ENCODE peak calls at places on chromosome 5, in ten cellular contexts. Y, X, Q, U, R, E, O, S, M and C are unnamed samples.
A peak's percentile ranks its signal among the peaks of the same experiment; 100 is the strongest.

GRCh38 chr5:172658869-172659513 is 17.9 kb downstream of the NEURL1B start:
- DNase-seq in Y (peak; percentile 71), X (peak; percentile 46), Q (peak; percentile 35), U (no peak), R (no peak), E (no peak), O (peak; percentile 92), S (no peak), M (peak; percentile 65), C (peak; percentile 69)

GRCh38 chr5:143685416-143685815 is 126.5 kb upstream of the HMHB1 start:
- DNase-seq in Y (no peak), X (peak; percentile 30), Q (no peak), U (no peak), R (no peak), E (no peak), O (no peak), S (no peak), M (no peak), C (no peak)

GRCh38 chr5:2023196-2023595 is 140.5 kb upstream of the IRX4 start:
- DNase-seq in Y (no peak), X (no peak), Q (no peak), U (no peak), R (no peak), E (no peak), O (no peak), S (no peak), M (no peak), C (no peak)

GRCh38 chr5:113246371-113246870 is 188.4 kb downstream of the TSSK1B start:
- DNase-seq in Y (no peak), X (no peak), Q (peak; percentile 45), U (peak; percentile 36), R (no peak), E (no peak), O (no peak), S (no peak), M (peak; percentile 41), C (no peak)

GRCh38 chr5:134070979-134071849 is 43.3 kb upstream of the TCF7 start:
- DNase-seq in Y (peak; percentile 55), X (no peak), Q (no peak), U (peak; percentile 23), R (no peak), E (peak; percentile 39), O (peak; percentile 64), S (no peak), M (no peak), C (no peak)

GRCh38 chr5:90802695-90803317 is 244.2 kb downstream of the ADGRV1 start:
- DNase-seq in Y (peak; percentile 31), X (peak; percentile 32), Q (peak; percentile 12), U (peak; percentile 34), R (no peak), E (no peak), O (peak; percentile 41), S (peak; percentile 24), M (no peak), C (no peak)

GRCh38 chr5:60163762-60164161 is 270.2 kb upstream of the PDE4D start:
- DNase-seq in Y (no peak), X (no peak), Q (peak; percentile 71), U (no peak), R (no peak), E (no peak), O (no peak), S (no peak), M (no peak), C (no peak)

GRCh38 chr5:140341591-140341990 is 4.8 kb downstream of the HBEGF start:
- DNase-seq in Y (no peak), X (no peak), Q (no peak), U (no peak), R (no peak), E (no peak), O (no peak), S (no peak), M (peak; percentile 32), C (peak; percentile 68)

GRCh38 chr5:113047733-113048652 is 71.4 kb downstream of the DCP2 start:
- DNase-seq in Y (no peak), X (no peak), Q (no peak), U (no peak), R (no peak), E (no peak), O (no peak), S (no peak), M (no peak), C (no peak)

GRCh38 chr5:118597448-118597847 is 390.9 kb downstream of the DTWD2 start:
- DNase-seq in Y (no peak), X (no peak), Q (no peak), U (no peak), R (no peak), E (no peak), O (no peak), S (no peak), M (no peak), C (no peak)

GRCh38 chr5:13250450-13251291 is 693.8 kb downstream of the DNAH5 start:
- DNase-seq in Y (no peak), X (peak; percentile 6), Q (no peak), U (peak; percentile 18), R (no peak), E (no peak), O (no peak), S (peak; percentile 15), M (no peak), C (no peak)

GRCh38 chr5:34996236-34996635 is 51.5 kb downstream of the AGXT2 start:
- DNase-seq in Y (no peak), X (no peak), Q (no peak), U (no peak), R (no peak), E (no peak), O (no peak), S (no peak), M (no peak), C (no peak)

GRCh38 chr5:151589878-151590570 is 1.1 kb downstream of the FAT2 start:
- DNase-seq in Y (no peak), X (no peak), Q (no peak), U (no peak), R (no peak), E (no peak), O (no peak), S (no peak), M (no peak), C (no peak)

GRCh38 chr5:171080151-171080938 is 218.5 kb downstream of the RANBP17 start:
- DNase-seq in Y (no peak), X (no peak), Q (no peak), U (no peak), R (no peak), E (no peak), O (no peak), S (no peak), M (no peak), C (no peak)

GRCh38 chr5:111734597-111734996 is 22.4 kb downstream of the NREP start:
- DNase-seq in Y (no peak), X (no peak), Q (no peak), U (no peak), R (no peak), E (no peak), O (no peak), S (no peak), M (no peak), C (no peak)

GRCh38 chr5:160198148-160198545 is 31.2 kb upstream of the FABP6 start:
- DNase-seq in Y (no peak), X (no peak), Q (no peak), U (no peak), R (no peak), E (no peak), O (no peak), S (no peak), M (no peak), C (no peak)
- H3K4me3 ChIP-seq in Y (no peak overlapping the region), X (no peak overlapping the region), Q (no peak overlapping the region), U (peak overlapping the region; percentile 21), R (no peak overlapping the region), E (no peak overlapping the region), O (no peak overlapping the region), S (no peak overlapping the region), M (no peak overlapping the region), C (no peak overlapping the region)

GRCh38 chr5:44257221-44257620 is 132.0 kb downstream of the FGF10 start:
- DNase-seq in Y (no peak), X (no peak), Q (no peak), U (no peak), R (no peak), E (no peak), O (no peak), S (no peak), M (no peak), C (no peak)

DNA sequence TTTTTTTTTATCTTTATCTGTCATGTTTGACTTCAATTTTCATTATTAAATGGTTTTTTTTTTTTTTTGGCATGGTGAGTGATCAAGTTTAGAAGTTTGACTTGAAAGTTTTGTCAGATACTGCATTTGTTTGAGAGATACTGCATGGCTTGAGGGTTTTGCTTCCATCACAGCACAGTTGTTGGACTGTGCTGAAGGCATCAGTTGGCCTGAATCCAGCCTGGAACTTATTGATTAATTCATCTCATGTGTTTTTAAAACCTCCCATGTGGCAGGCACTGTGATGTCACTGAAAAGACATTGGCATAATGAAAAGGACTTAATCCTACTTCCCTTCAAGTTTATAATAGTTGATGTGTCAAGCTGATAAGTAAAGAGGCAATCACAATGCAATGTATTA is 128.4 kb downstream of the FGF10 start:
- DNase-seq in Y (no peak), X (no peak), Q (no peak), U (no peak), R (no peak), E (no peak), O (no peak), S (no peak), M (no peak), C (no peak)
- TF ChIP-seq CTCF in Y (no peak), X (no peak), Q (no peak), U (no peak), R (no peak), E (no peak), O (no peak), S (no peak), M (no peak), C (no peak)

DNA sequence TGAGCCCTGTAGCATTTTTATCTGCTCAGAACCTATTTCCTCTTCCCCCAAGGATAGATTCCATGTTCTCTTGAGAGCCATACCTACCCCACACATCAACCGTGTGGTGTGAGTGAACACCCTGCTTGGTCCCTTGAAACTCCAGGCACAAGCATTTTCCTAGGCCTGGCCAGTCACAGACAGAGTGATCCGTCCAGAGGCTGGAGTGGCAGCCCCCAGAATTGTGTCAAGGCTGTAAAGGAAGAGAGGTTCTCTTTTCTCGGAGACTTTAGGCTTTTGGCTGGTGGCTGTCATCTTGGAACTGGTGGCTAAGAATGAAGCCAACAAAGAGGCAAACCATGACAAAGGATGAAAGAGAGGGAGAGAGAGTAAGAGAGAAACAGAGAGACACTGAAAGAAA is 66.0 kb downstream of the ARHGEF37 start:
- DNase-seq in Y (no peak), X (no peak), Q (no peak), U (no peak), R (no peak), E (no peak), O (no peak), S (no peak), M (no peak), C (no peak)
- H3K4me3 ChIP-seq in Y (no peak overlapping the region), X (no peak overlapping the region), Q (no peak overlapping the region), U (no peak overlapping the region), R (no peak overlapping the region), E (no peak overlapping the region), O (no peak overlapping the region), S (no peak overlapping the region), M (no peak overlapping the region), C (no peak overlapping the region)

DNA sequence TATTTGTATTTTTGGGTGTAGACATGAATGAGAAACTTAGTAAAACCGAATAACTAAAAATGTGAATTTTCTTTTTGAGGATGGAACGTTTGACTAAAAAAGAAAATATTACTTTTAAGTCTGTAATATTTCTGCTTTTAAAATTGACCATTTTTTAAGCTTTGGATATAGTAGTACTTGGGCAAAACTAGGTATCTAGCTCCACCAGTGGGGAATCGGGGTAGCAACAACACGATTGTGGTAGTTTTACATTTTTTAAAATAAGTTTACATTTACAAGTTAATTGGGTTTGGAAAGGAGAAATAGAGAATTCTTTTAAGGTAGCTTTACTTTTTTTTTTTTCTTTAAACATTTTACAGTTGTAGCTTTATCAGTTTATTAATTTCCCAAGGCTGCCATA is 154.4 kb downstream of the MAN2A1 start:
- DNase-seq in Y (no peak), X (peak; percentile 28), Q (no peak), U (no peak), R (no peak), E (no peak), O (no peak), S (no peak), M (no peak), C (no peak)
- TF ChIP-seq CTCF in Y (no peak), X (peak; percentile 46), Q (peak; percentile 30), U (no peak), R (peak; percentile 13), E (no peak), O (peak; percentile 22), S (peak; percentile 11), M (no peak), C (peak; percentile 25)